ENCODE peak calls at places on chromosomes 1 and 21, in ten cellular contexts. Y is kidney glomerular epithelial cell; G is activated naive CD4-positive, alpha-beta T cell; W is astrocyte of the spinal cord; Q is spleen; X is IMR-90; T is mesothelial cell of epicardium; H is stimulated activated CD8-positive, alpha-beta memory T cell treated with anti-CD3 and anti-CD28 coated beads, Interleukin-15, amount 100 ng/mL, for 1 hour; U is EH; N is heart left ventricle. C is an unnamed sample.
A peak's percentile ranks its signal among the peaks of the same experiment; 100 is the strongest.

GRCh38 chr1:41914515-41914914 is 4.2 kb downstream of the HIVEP3 start:
- DNase-seq in Y (no peak), G (no peak), W (no peak), Q (no peak), X (no peak), T (no peak), H (no peak), U (no peak), N (no peak), C (no peak)

GRCh38 chr1:217910791-217911320 is 279.7 kb downstream of the SPATA17 start:
- DNase-seq in Y (no peak), G (no peak), W (no peak), Q (no peak), X (no peak), T (no peak), H (no peak), U (no peak), N (no peak), C (no peak)

GRCh38 chr1:68331117-68331865 is 99.0 kb upstream of the WLS start:
- DNase-seq in Y (peak; percentile 84), G (no peak), W (peak; percentile 93), Q (no peak), X (peak; percentile 97), T (no peak), H (no peak), U (peak; percentile 89), N (no peak), C (peak; percentile 96)

GRCh38 chr1:235203428-235203827 is 42.4 kb upstream of the RBM34 start:
- DNase-seq in Y (no peak), G (no peak), W (no peak), Q (no peak), X (no peak), T (no peak), H (no peak), U (no peak), N (no peak), C (no peak)

GRCh38 chr1:210489491-210489890 is 160.8 kb downstream of the HHAT start:
- DNase-seq in Y (no peak), G (no peak), W (peak; percentile 34), Q (no peak), X (peak; percentile 62), T (no peak), H (no peak), U (peak; percentile 13), N (no peak), C (no peak)

GRCh38 chr1:56416385-56416972 is 162.9 kb downstream of the PLPP3 start:
- DNase-seq in Y (no peak), G (no peak), W (no peak), Q (no peak), X (no peak), T (no peak), H (no peak), U (peak; percentile 20), N (no peak), C (peak; percentile 30)

GRCh38 chr1:91679446-91679845 is 178.8 kb downstream of the CDC7 start:
- DNase-seq in Y (no peak), G (no peak), W (no peak), Q (no peak), X (no peak), T (no peak), H (no peak), U (no peak), N (no peak), C (no peak)

GRCh38 chr21:39537571-39537970 is 75.2 kb upstream of the B3GALT5 start:
- DNase-seq in Y (no peak), G (no peak), W (no peak), Q (no peak), X (no peak), T (no peak), H (no peak), U (no peak), N (no peak), C (no peak)

GRCh38 chr1:48216941-48217340 is 5.6 kb upstream of the SLC5A9 start:
- DNase-seq in Y (no peak), G (no peak), W (no peak), Q (no peak), X (no peak), T (no peak), H (no peak), U (no peak), N (no peak), C (no peak)

GRCh38 chr1:31155216-31155806 is 84.4 kb downstream of the NKAIN1 start:
- DNase-seq in Y (peak; percentile 42), G (peak; percentile 46), W (peak; percentile 54), Q (peak; percentile 88), X (peak; percentile 32), T (peak; percentile 38), H (peak; percentile 27), U (peak; percentile 76), N (peak; percentile 70), C (peak; percentile 56)

GRCh38 chr1:171141336-171142051 is 43.6 kb upstream of the FMO2 start:
- DNase-seq in Y (no peak), G (no peak), W (peak; percentile 96), Q (no peak), X (peak; percentile 96), T (no peak), H (no peak), U (peak; percentile 99), N (peak; percentile 65), C (peak; percentile 99)

GRCh38 chr1:239448911-239449310 is 62.5 kb downstream of the CHRM3 start:
- DNase-seq in Y (no peak), G (no peak), W (no peak), Q (no peak), X (no peak), T (no peak), H (no peak), U (no peak), N (no peak), C (no peak)

GRCh38 chr21:38229260-38229877 is 27.4 kb upstream of the KCNJ15 start:
- DNase-seq in Y (no peak), G (no peak), W (no peak), Q (peak; percentile 74), X (no peak), T (no peak), H (no peak), U (no peak), N (no peak), C (peak; percentile 37)

GRCh38 chr1:160807738-160808137 is 11.8 kb downstream of the LY9 start:
- DNase-seq in Y (no peak), G (no peak), W (no peak), Q (no peak), X (no peak), T (no peak), H (no peak), U (no peak), N (no peak), C (no peak)

GRCh38 chr1:107919953-107920352 is 45.0 kb downstream of the VAV3 start:
- DNase-seq in Y (no peak), G (no peak), W (no peak), Q (no peak), X (no peak), T (no peak), H (no peak), U (no peak), N (no peak), C (no peak)

GRCh38 chr1:110135268-110136065 is 14.8 kb upstream of the SLC6A17 start:
- DNase-seq in Y (no peak), G (no peak), W (no peak), Q (no peak), X (no peak), T (no peak), H (no peak), U (no peak), N (no peak), C (no peak)

GRCh38 chr21:25974937-25975336 is 195.6 kb downstream of the APP start:
- DNase-seq in Y (no peak), G (no peak), W (no peak), Q (no peak), X (no peak), T (no peak), H (no peak), U (no peak), N (peak; percentile 69), C (no peak)

GRCh38 chr1:153754266-153754665 is 20.9 kb upstream of the SLC27A3 start:
- DNase-seq in Y (no peak), G (no peak), W (no peak), Q (no peak), X (no peak), T (no peak), H (no peak), U (no peak), N (no peak), C (no peak)

GRCh38 chr1:87968259-87968955 is 639.7 kb downstream of the LMO4 start:
- DNase-seq in Y (peak; percentile 38), G (no peak), W (peak; percentile 85), Q (no peak), X (peak; percentile 69), T (no peak), H (no peak), U (peak; percentile 69), N (peak; percentile 68), C (peak; percentile 61)

GRCh38 chr1:3639397-3639911 is 10.4 kb downstream of the WRAP73 start:
- DNase-seq in Y (no peak), G (no peak), W (no peak), Q (peak; percentile 56), X (no peak), T (no peak), H (no peak), U (no peak), N (no peak), C (no peak)

GRCh38 chr1:111745670-111746613 is 6.7 kb upstream of the INKA2 start:
- DNase-seq in Y (no peak), G (no peak), W (no peak), Q (no peak), X (no peak), T (no peak), H (no peak), U (peak; percentile 36), N (no peak), C (no peak)

GRCh38 chr1:24105368-24106160 is 6.4 kb downstream of the MYOM3 start:
- DNase-seq in Y (no peak), G (no peak), W (no peak), Q (peak; percentile 33), X (no peak), T (no peak), H (no peak), U (no peak), N (no peak), C (no peak)

GRCh38 chr1:6179564-6180175 is 451 bp downstream of the CHD5 start:
- DNase-seq in Y (no peak), G (no peak), W (no peak), Q (no peak), X (no peak), T (no peak), H (no peak), U (no peak), N (no peak), C (no peak)

GRCh38 chr1:30533141-30533540 is 190.2 kb downstream of the MATN1 start:
- DNase-seq in Y (no peak), G (no peak), W (no peak), Q (no peak), X (no peak), T (no peak), H (no peak), U (no peak), N (no peak), C (no peak)

GRCh38 chr21:45336535-45336810 is 48.8 kb upstream of the POFUT2 start:
- DNase-seq in Y (no peak), G (no peak), W (no peak), Q (peak; percentile 11), X (no peak), T (no peak), H (no peak), U (no peak), N (no peak), C (no peak)

GRCh38 chr1:24318988-24319863 is at the start of gene GRHL3:
- DNase-seq in Y (peak; percentile 74), G (no peak), W (no peak), Q (no peak), X (no peak), T (no peak), H (no peak), U (no peak), N (no peak), C (no peak)

GRCh38 chr1:72524021-72524420 is 241.7 kb upstream of the NEGR1 start:
- DNase-seq in Y (no peak), G (no peak), W (no peak), Q (no peak), X (no peak), T (no peak), H (no peak), U (no peak), N (no peak), C (no peak)

GRCh38 chr1:45326627-45327591 is at the start of gene HPDL:
- DNase-seq in Y (peak; percentile 9), G (peak; percentile 51), W (peak; percentile 42), Q (peak; percentile 89), X (peak; percentile 27), T (peak; percentile 40), H (no peak), U (peak; percentile 60), N (peak; percentile 59), C (peak; percentile 48)

C was measured in fibroblast of mammary gland.